ENCODE peak calls at places on chromosomes 2 and 18, in seven cellular contexts. C is mesenteric fat pad, J is mesendoderm, I is T follicular helper cell, U is ELR, P is AG10803, H is HL-60. K is an unnamed sample.

GRCh38 chr18:49728542-49728941 is 84.8 kb downstream of the ACAA2 start:
- DNase-seq in C (no peak), J (peak), I (no peak), U (peak), P (no peak), H (peak), K (no peak)

GRCh38 chr2:128585706-128586105 is 267.0 kb upstream of the HS6ST1 start:
- DNase-seq in C (no peak), J (no peak), I (no peak), U (peak), P (peak), H (no peak), K (no peak)

GRCh38 chr2:157261199-157261782 is 3.8 kb downstream of the GALNT5 start:
- DNase-seq in C (no peak), J (peak), I (no peak), U (peak), P (peak), H (no peak), K (no peak)

GRCh38 chr18:66344227-66344626 is 259.7 kb downstream of the CDH19 start:
- DNase-seq in C (no peak), J (no peak), I (no peak), U (no peak), P (no peak), H (no peak), K (no peak)

GRCh38 chr18:8863427-8863826 is 158.1 kb downstream of the MTCL1 start:
- DNase-seq in C (no peak), J (no peak), I (no peak), U (no peak), P (no peak), H (no peak), K (no peak)

GRCh38 chr18:75551071-75551470 is 123.6 kb upstream of the SMIM21 start:
- DNase-seq in C (no peak), J (no peak), I (no peak), U (no peak), P (no peak), H (peak), K (no peak)

GRCh38 chr2:198441876-198442275 is 637.5 kb downstream of the PLCL1 start:
- DNase-seq in C (no peak), J (no peak), I (no peak), U (peak), P (peak), H (no peak), K (no peak)

GRCh38 chr18:12282436-12283039 is 25.5 kb upstream of the TUBB6 start:
- DNase-seq in C (no peak), J (peak), I (no peak), U (peak), P (peak), H (no peak), K (no peak)

GRCh38 chr18:42131044-42131939 is 176.3 kb downstream of the PIK3C3 start:
- DNase-seq in C (no peak), J (no peak), I (no peak), U (no peak), P (no peak), H (no peak), K (no peak)

GRCh38 chr2:110828330-110828729 is 96.0 kb downstream of the ACOXL start:
- DNase-seq in C (no peak), J (no peak), I (no peak), U (no peak), P (no peak), H (no peak), K (no peak)

GRCh38 chr2:1455466-1455865 is 42.2 kb downstream of the TPO start:
- DNase-seq in C (no peak), J (no peak), I (no peak), U (peak), P (peak), H (no peak), K (no peak)

GRCh38 chr2:69628325-69629038 is 15.1 kb downstream of the AAK1 start:
- DNase-seq in C (no peak), J (no peak), I (no peak), U (no peak), P (no peak), H (peak), K (no peak)

GRCh38 chr2:74181739-74182138 is 3.1 kb upstream of the MOB1A start:
- DNase-seq in C (no peak), J (no peak), I (no peak), U (no peak), P (peak), H (peak), K (no peak)

GRCh38 chr2:1634681-1635341 is 109.5 kb downstream of the PXDN start:
- DNase-seq in C (peak), J (no peak), I (no peak), U (no peak), P (no peak), H (no peak), K (peak)

GRCh38 chr2:42383855-42384530 is 23.0 kb upstream of the COX7A2L start:
- DNase-seq in C (peak), J (no peak), I (no peak), U (no peak), P (no peak), H (no peak), K (no peak)

GRCh38 chr18:58196881-58197872 is 153.2 kb downstream of the NEDD4L start:
- DNase-seq in C (no peak), J (no peak), I (no peak), U (no peak), P (no peak), H (no peak), K (no peak)

GRCh38 chr2:20629581-20630291 is 21.2 kb downstream of the HS1BP3 start:
- DNase-seq in C (no peak), J (no peak), I (no peak), U (no peak), P (no peak), H (no peak), K (peak)

GRCh38 chr2:238203104-238203972 is at the start of gene ILKAP:
- DNase-seq in C (peak), J (peak), I (peak), U (peak), P (peak), H (peak), K (peak)

GRCh38 chr2:175837046-175837445 is 165.0 kb downstream of the LNPK start:
- DNase-seq in C (no peak), J (peak), I (no peak), U (peak), P (peak), H (no peak), K (no peak)

GRCh38 chr18:78146136-78146535 is 833.5 kb upstream of the SALL3 start:
- DNase-seq in C (no peak), J (no peak), I (no peak), U (no peak), P (no peak), H (no peak), K (no peak)

GRCh38 chr2:182652326-182652725 is 63.7 kb upstream of the DNAJC10 start:
- DNase-seq in C (no peak), J (no peak), I (peak), U (peak), P (no peak), H (no peak), K (no peak)

GRCh38 chr18:13810950-13811485 is 12.9 kb upstream of the MC5R start:
- DNase-seq in C (no peak), J (peak), I (no peak), U (no peak), P (no peak), H (no peak), K (no peak)

GRCh38 chr2:175180701-175181103 is 808 bp downstream of the ATP5MC3 start:
- DNase-seq in C (no peak), J (peak), I (peak), U (peak), P (peak), H (peak), K (no peak)

GRCh38 chr2:163121483-163121882 is 282.9 kb upstream of the KCNH7 start:
- DNase-seq in C (no peak), J (no peak), I (no peak), U (no peak), P (no peak), H (no peak), K (no peak)

GRCh38 chr2:177474301-177474700 is 81.7 kb downstream of the AGPS start:
- DNase-seq in C (no peak), J (no peak), I (no peak), U (peak), P (no peak), H (no peak), K (no peak)

GRCh38 chr2:32119161-32119560 is 46.5 kb upstream of the SLC30A6 start:
- DNase-seq in C (no peak), J (no peak), I (no peak), U (no peak), P (no peak), H (no peak), K (no peak)